ENCODE peak calls at places on chromosomes 4 and X, in five cellular contexts. F is kidney epithelial cell, K is NCI-H1436, Q is ecto neural progenitor cell, O is HTR-8/SVneo. E is an unnamed sample.

GRCh38 chr4:77662396-77662795 is 56.8 kb downstream of the CXCL13 start:
- DNase-seq in F (no peak), K (no peak), Q (no peak), O (no peak), E (no peak)

GRCh38 chrX:150236304-150236703 is 126.8 kb upstream of the MAMLD1 start:
- DNase-seq in F (no peak), K (no peak), Q (peak), O (no peak), E (no peak)

GRCh38 chr4:23337292-23337691 is 552.6 kb downstream of the PPARGC1A start:
- DNase-seq in F (no peak), K (no peak), Q (no peak), O (no peak), E (no peak)

GRCh38 chr4:91064157-91064853 is 937.1 kb downstream of the CCSER1 start:
- DNase-seq in F (peak), K (peak), Q (peak), O (peak), E (peak)

GRCh38 chr4:152699313-152699712 is 19.5 kb upstream of the TMEM154 start:
- DNase-seq in F (no peak), K (no peak), Q (no peak), O (no peak), E (no peak)

GRCh38 chr4:77777135-77777777 is 41.9 kb downstream of the CNOT6L start:
- DNase-seq in F (no peak), K (no peak), Q (no peak), O (no peak), E (no peak)

GRCh38 chrX:129808163-129808828 is 28.5 kb downstream of the SASH3 start:
- DNase-seq in F (no peak), K (no peak), Q (no peak), O (no peak), E (no peak)

GRCh38 chr4:153257151-153257620 is 52.9 kb downstream of the TRIM2 start:
- DNase-seq in F (no peak), K (no peak), Q (peak), O (peak), E (no peak)

GRCh38 chr4:23194751-23195150 is 502.0 kb downstream of the GBA3 start:
- DNase-seq in F (no peak), K (no peak), Q (no peak), O (no peak), E (no peak)

GRCh38 chrX:48793935-48794334 is 7.5 kb downstream of the GATA1 start:
- DNase-seq in F (no peak), K (no peak), Q (no peak), O (no peak), E (no peak)

GRCh38 chrX:10174810-10175209 is 18.0 kb downstream of the CLCN4 start:
- DNase-seq in F (no peak), K (no peak), Q (no peak), O (no peak), E (no peak)

GRCh38 chrX:721354-721753 is 90.8 kb downstream of the SHOX start:
- DNase-seq in F (no peak), K (no peak), Q (peak), O (no peak), E (no peak)

GRCh38 chrX:52420824-52421443 is 52.1 kb downstream of the XAGE2 start:
- DNase-seq in F (no peak), K (no peak), Q (no peak), O (no peak), E (no peak)

GRCh38 chrX:49879656-49880277 is 483 bp downstream of the USP27X start:
- DNase-seq in F (no peak), K (no peak), Q (no peak), O (no peak), E (no peak)

GRCh38 chrX:138745215-138745614 is 33.7 kb upstream of the FGF13 start:
- DNase-seq in F (no peak), K (peak), Q (no peak), O (no peak), E (peak)

GRCh38 chrX:136608295-136608933 is 39.5 kb upstream of the CD40LG start:
- DNase-seq in F (no peak), K (peak), Q (no peak), O (no peak), E (no peak)

GRCh38 chr4:1137063-1137771 is 23.9 kb upstream of the RNF212 start:
- DNase-seq in F (no peak), K (no peak), Q (no peak), O (no peak), E (no peak)